ENCODE peak calls at places on chromosomes 11 and 22, in six cellular contexts. P is GM23338, H is K562, G is upper lobe of left lung, Z is stomach, M is HL-60. R is an unnamed sample.

GRCh38 chr11:124716596-124716995 is 23.1 kb upstream of the NRGN start:
- DNase-seq in H (no peak), G (no peak), P (no peak), Z (no peak), M (no peak), R (no peak)

GRCh38 chr11:105220175-105220574 is 80.6 kb upstream of the CARD18 start:
- DNase-seq in Z (no peak), M (no peak), G (no peak), P (no peak), H (no peak), R (no peak)

GRCh38 chr22:32994046-32994827 is 63.9 kb downstream of the SYN3 start:
- DNase-seq in G (no peak), P (peak; percentile 29), Z (no peak), H (no peak), M (no peak), R (no peak)

GRCh38 chr11:38667359-38667758 is 2069.3 kb upstream of the RAG2 start:
- DNase-seq in Z (no peak), G (no peak), H (no peak), M (no peak), P (no peak), R (no peak)

GRCh38 chr11:13094930-13095687 is 86.0 kb downstream of the RASSF10 start:
- DNase-seq in Z (no peak), H (no peak), M (no peak), G (no peak), P (no peak), R (no peak)

GRCh38 chr11:111762981-111763643 is 3.1 kb downstream of the PPP2R1B start:
- DNase-seq in M (no peak), Z (no peak), P (no peak), G (no peak), H (no peak), R (no peak)

GRCh38 chr22:19879651-19879995 is 24.9 kb upstream of the GNB1L start:
- DNase-seq in G (no peak), Z (no peak), H (no peak), M (no peak), P (no peak), R (no peak)

GRCh38 chr11:2910401-2910955 is 18.7 kb downstream of the PHLDA2 start:
- DNase-seq in G (no peak), Z (no peak), M (no peak), P (no peak), H (no peak), R (no peak)

GRCh38 chr11:70230151-70230839 is 27.2 kb downstream of the FADD start:
- DNase-seq in P (no peak), H (no peak), M (no peak), G (no peak), Z (no peak), R (no peak)

GRCh38 chr11:65439331-65440181 is 17.0 kb downstream of the NEAT1 start:
- DNase-seq in M (no peak), G (no peak), H (peak; percentile 19), P (no peak), Z (peak; percentile 24), R (no peak)

GRCh38 chr11:794013-794765 is 3.9 kb downstream of the SLC25A22 start:
- DNase-seq in G (no peak), P (no peak), Z (no peak), H (no peak), M (no peak), R (no peak)

GRCh38 chr11:44235765-44236201 is 74.2 kb downstream of the ALX4 start:
- DNase-seq in Z (no peak), H (no peak), G (no peak), P (no peak), M (no peak), R (no peak)
- TF ChIP-seq POLR2AphosphoS5 in Z (peak; percentile 44), H (no peak), G (no peak), P (no peak), M (no peak), R (no peak)

GRCh38 chr11:117230286-117230961 is 1.4 kb downstream of the PCSK7 start:
- DNase-seq in H (no peak), G (no peak), M (no peak), Z (no peak), P (no peak), R (peak; percentile 44)
- TF ChIP-seq POLR2AphosphoS5 in H (no peak), G (no peak), M (no peak), Z (no peak), P (no peak), R (no peak)

GRCh38 chr22:35470903-35471321 is 69.7 kb upstream of the RASD2 start:
- DNase-seq in Z (no peak), H (peak; percentile 47), M (no peak), P (peak; percentile 36), G (no peak), R (no peak)
- TF ChIP-seq POLR2AphosphoS5 in Z (no peak), H (no peak), M (no peak), P (no peak), G (no peak), R (no peak)

DNA sequence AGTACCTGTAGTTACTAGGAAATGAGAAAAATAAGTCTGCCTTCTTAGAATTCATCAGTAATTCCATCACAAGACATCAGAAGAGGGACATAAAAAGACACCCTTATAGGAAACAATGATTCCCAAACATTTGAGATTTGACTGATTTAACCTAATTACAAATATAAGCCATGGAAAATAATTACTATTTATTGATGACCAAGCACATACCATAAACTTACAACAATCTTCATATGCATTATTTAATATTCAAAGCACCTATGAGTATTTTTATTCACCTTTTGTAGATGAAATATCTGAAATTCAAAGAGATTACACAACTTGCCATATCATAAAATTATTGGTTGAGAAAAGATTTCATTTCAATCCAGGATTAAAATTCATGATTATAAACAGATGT is 14.6 kb upstream of the OR52D1 start:
- DNase-seq in H (no peak), G (no peak), P (no peak), Z (no peak), M (no peak), R (no peak)
- TF ChIP-seq POLR2AphosphoS5 in H (no peak), G (no peak), P (no peak), Z (no peak), M (no peak), R (no peak)

GRCh38 chr22:49522582-49523373 is 304.9 kb downstream of the BRD1 start:
- DNase-seq in Z (no peak), M (no peak), P (no peak), H (no peak), G (no peak), R (no peak)

GRCh38 chr22:49525776-49526535 is 301.7 kb downstream of the BRD1 start:
- DNase-seq in P (no peak), M (no peak), G (no peak), H (no peak), Z (no peak), R (no peak)

GRCh38 chr22:49523374-49524008 is 304.2 kb downstream of the BRD1 start:
- DNase-seq in Z (no peak), P (no peak), H (no peak), M (no peak), G (no peak), R (no peak)

GRCh38 chr22:49525366-49525765 is 302.3 kb downstream of the BRD1 start:
- DNase-seq in H (no peak), M (no peak), Z (no peak), G (no peak), P (no peak), R (no peak)

GRCh38 chr22:49524362-49524761 is 303.3 kb downstream of the BRD1 start:
- DNase-seq in G (no peak), H (no peak), M (no peak), Z (no peak), P (no peak), R (no peak)
- TF ChIP-seq POLR2AphosphoS5 in G (no peak), H (no peak), M (no peak), Z (no peak), P (no peak), R (no peak)

GRCh38 chr11:62719302-62719978 is 7.8 kb downstream of the HNRNPUL2 start:
- DNase-seq in Z (no peak), P (no peak), G (no peak), M (no peak), H (no peak), R (no peak)
- TF ChIP-seq POLR2AphosphoS5 in Z (no peak), P (no peak), G (no peak), M (no peak), H (no peak), R (no peak)

GRCh38 chr22:35617137-35617755 is at the start of gene MB:
- DNase-seq in P (no peak), M (no peak), Z (no peak), H (no peak), G (no peak), R (no peak)
- TF ChIP-seq POLR2AphosphoS5 in P (no peak), M (no peak), Z (no peak), H (no peak), G (no peak), R (no peak)

DNA sequence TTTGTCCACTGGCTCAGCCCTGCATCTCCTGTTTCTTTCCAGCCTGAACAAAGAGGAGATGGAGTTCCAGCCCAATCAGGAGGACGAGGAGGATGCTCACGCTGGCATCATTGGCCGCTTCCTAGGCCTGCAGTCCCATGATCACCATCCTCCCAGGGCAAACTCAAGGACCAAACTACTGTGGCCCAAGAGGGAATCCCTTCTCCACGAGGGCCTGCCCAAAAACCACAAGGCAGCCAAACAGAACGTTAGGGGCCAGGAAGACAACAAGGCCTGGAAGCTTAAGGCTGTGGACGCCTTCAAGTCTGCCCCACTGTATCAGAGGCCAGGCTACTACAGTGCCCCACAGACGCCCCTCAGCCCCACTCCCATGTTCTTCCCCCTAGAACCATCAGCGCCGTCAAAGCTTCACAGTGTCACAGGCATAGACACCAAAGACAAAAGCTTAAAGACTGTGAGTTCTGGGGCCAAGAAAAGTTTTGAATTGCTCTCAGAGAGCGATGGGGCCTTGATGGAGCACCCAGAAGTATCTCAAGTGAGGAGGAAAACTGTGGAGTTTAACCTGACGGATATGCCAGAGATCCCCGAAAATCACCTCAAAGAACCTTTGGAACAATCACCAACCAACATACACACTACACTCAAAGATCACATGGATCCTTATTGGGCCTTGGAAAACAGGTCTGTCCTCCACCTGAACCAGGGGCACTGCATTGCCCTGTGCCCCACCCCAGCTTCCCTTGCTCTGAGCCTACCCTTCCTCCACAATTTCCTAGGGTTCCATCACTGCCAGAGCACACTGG is 5.0 kb downstream of the FTH1 start:
- DNase-seq in Z (no peak), M (no peak), H (no peak), P (peak; percentile 11), G (no peak), R (no peak)
- TF ChIP-seq POLR2AphosphoS5 in Z (no peak), M (no peak), H (no peak), P (no peak), G (no peak), R (no peak)

GRCh38 chr11:77994434-77995362 is at the start of gene INTS4:
- DNase-seq in M (peak; percentile 99), P (peak; percentile 100), G (peak; percentile 99), Z (peak; percentile 99), H (peak; percentile 95), R (peak; percentile 82)
- TF ChIP-seq POLR2AphosphoS5 in M (peak; percentile 60), P (peak; percentile 51), G (peak; percentile 93), Z (peak; percentile 77), H (peak; percentile 88), R (peak; percentile 77)